ENCODE peak calls at places on chromosomes 7 and 10, in five cellular contexts. E, Z, X, B and S are unnamed samples.

GRCh38 chr7:111763221-111763791 is 201.0 kb upstream of the IMMP2L start:
- DNase-seq in E (no peak), Z (no peak), X (peak; percentile 46), B (peak; percentile 41), S (peak; percentile 58)

GRCh38 chr7:36128448-36129047 is 24.5 kb upstream of the EEPD1 start:
- DNase-seq in E (peak; percentile 47), Z (no peak), X (peak; percentile 97), B (peak; percentile 76), S (peak; percentile 91)

GRCh38 chr10:103917326-103918052 is 495 bp downstream of the STN1 start:
- DNase-seq in E (no peak), Z (peak; percentile 58), X (peak; percentile 46), B (no peak), S (no peak)

GRCh38 chr7:42926204-42926603 is 5.8 kb downstream of the PSMA2 start:
- DNase-seq in E (no peak), Z (no peak), X (no peak), B (no peak), S (no peak)

GRCh38 chr7:157890921-157891401 is 554.2 kb downstream of the DNAJB6 start:
- DNase-seq in E (no peak), Z (no peak), X (no peak), B (no peak), S (no peak)

GRCh38 chr7:70029993-70030392 is 431.7 kb downstream of the AUTS2 start:
- DNase-seq in E (no peak), Z (no peak), X (no peak), B (no peak), S (no peak)

GRCh38 chr10:50805981-50806622 is 66.4 kb downstream of the ASAH2B start:
- DNase-seq in E (no peak), Z (no peak), X (no peak), B (no peak), S (peak; percentile 23)

GRCh38 chr10:70540089-70540788 is 61.7 kb downstream of the PALD1 start:
- DNase-seq in E (no peak), Z (peak; percentile 44), X (no peak), B (no peak), S (no peak)

GRCh38 chr10:36817898-36818297 is 307.5 kb upstream of the ANKRD30A start:
- DNase-seq in E (no peak), Z (no peak), X (no peak), B (no peak), S (no peak)

GRCh38 chr10:120727001-120727400 is 124.2 kb upstream of the WDR11 start:
- DNase-seq in E (no peak), Z (no peak), X (no peak), B (no peak), S (peak; percentile 34)

GRCh38 chr7:1439373-1440363 is 19.6 kb downstream of the MICALL2 start:
- DNase-seq in E (no peak), Z (no peak), X (no peak), B (no peak), S (no peak)

GRCh38 chr10:87862644-87863101 is 660 bp downstream of the KLLN start:
- DNase-seq in E (no peak), Z (peak; percentile 71), X (no peak), B (no peak), S (no peak)

GRCh38 chr7:154372106-154372505 is 319.9 kb downstream of the DPP6 start:
- DNase-seq in E (no peak), Z (no peak), X (no peak), B (no peak), S (no peak)

GRCh38 chr7:101125989-101126650 is 784 bp upstream of the SERPINE1 start:
- DNase-seq in E (no peak), Z (no peak), X (peak; percentile 84), B (no peak), S (no peak)

GRCh38 chr7:157575181-157575580 is 238.4 kb downstream of the DNAJB6 start:
- DNase-seq in E (no peak), Z (no peak), X (no peak), B (no peak), S (no peak)

GRCh38 chr7:818031-818699 is 14.1 kb upstream of the SUN1 start:
- DNase-seq in E (no peak), Z (no peak), X (peak; percentile 70), B (no peak), S (no peak)

GRCh38 chr10:111093741-111094380 is 17.0 kb downstream of the ADRA2A start:
- DNase-seq in E (no peak), Z (no peak), X (peak; percentile 30), B (no peak), S (no peak)

GRCh38 chr7:120813089-120813488 is 44.9 kb downstream of the TSPAN12 start:
- DNase-seq in E (no peak), Z (no peak), X (no peak), B (no peak), S (no peak)

GRCh38 chr10:72291019-72291532 is 17.4 kb downstream of the DDIT4 start:
- DNase-seq in E (no peak), Z (peak; percentile 67), X (no peak), B (no peak), S (no peak)

GRCh38 chr10:47311193-47311899 is 10.9 kb upstream of the GDF2 start:
- DNase-seq in E (no peak), Z (peak; percentile 50), X (no peak), B (no peak), S (no peak)

GRCh38 chr10:75404335-75405200 is 3.0 kb upstream of the ZNF503 start:
- DNase-seq in E (no peak), Z (no peak), X (no peak), B (no peak), S (no peak)

GRCh38 chr7:102244601-102245000 is 42.1 kb upstream of the SH2B2 start:
- DNase-seq in E (no peak), Z (no peak), X (no peak), B (no peak), S (peak; percentile 44)

GRCh38 chr10:62733654-62734293 is 70.7 kb upstream of the ADO start:
- DNase-seq in E (no peak), Z (peak; percentile 28), X (peak; percentile 53), B (no peak), S (no peak)

GRCh38 chr10:3468919-3469638 is 296.5 kb upstream of the PITRM1 start:
- DNase-seq in E (peak; percentile 73), Z (peak; percentile 21), X (peak; percentile 88), B (peak; percentile 78), S (peak; percentile 78)

GRCh38 chr10:43226441-43226840 is 40.4 kb downstream of the RASGEF1A start:
- DNase-seq in E (no peak), Z (no peak), X (no peak), B (no peak), S (no peak)

GRCh38 chr7:28068811-28069216 is 111.8 kb downstream of the JAZF1 start:
- DNase-seq in E (no peak), Z (no peak), X (no peak), B (no peak), S (no peak)

GRCh38 chr7:7861211-7861633 is 107.4 kb upstream of the GLCCI1 start:
- DNase-seq in E (peak; percentile 3), Z (no peak), X (peak; percentile 52), B (peak; percentile 3), S (no peak)

GRCh38 chr7:36157506-36158320 is 4.7 kb downstream of the EEPD1 start:
- DNase-seq in E (no peak), Z (no peak), X (no peak), B (no peak), S (no peak)

GRCh38 chr7:157615101-157615817 is 278.5 kb downstream of the DNAJB6 start:
- DNase-seq in E (no peak), Z (no peak), X (peak; percentile 70), B (no peak), S (no peak)

GRCh38 chr7:28754027-28754426 is 204.1 kb downstream of the TRIL start:
- DNase-seq in E (no peak), Z (no peak), X (peak; percentile 82), B (no peak), S (no peak)